ENCODE peak calls at places on chromosome 15, in eight cellular contexts. M is brain microvascular endothelial cell; Y is EH; X is stimulated activated effector memory CD8-positive, alpha-beta T cell treated with anti-CD3 and anti-CD28 coated beads, Interleukin-12 subunit alpha, Interleukin-12 subunit beta, amount 100 ng/mL, for 72 hours; F is sciatic nerve; O is Ammon's horn; R is stimulated activated CD4-positive, alpha-beta T cell treated with anti-CD3 and anti-CD28 coated beads, TNF-alpha, amount 100 ng/mL, for 24 hours; Z is nucleus accumbens. W is an unnamed sample.
A peak's percentile ranks its signal among the peaks of the same experiment; 100 is the strongest.

GRCh38 chr15:85897818-85898717 is 103.3 kb upstream of the KLHL25 start:
- DNase-seq in M (no peak), Y (no peak), X (no peak), F (no peak), O (no peak), R (no peak), Z (no peak), W (no peak)

GRCh38 chr15:95626501-95627361 is 703.8 kb upstream of the NR2F2 start:
- DNase-seq in M (peak; percentile 27), Y (peak; percentile 17), X (no peak), F (no peak), O (no peak), R (no peak), Z (no peak), W (peak; percentile 24)

GRCh38 chr15:68389936-68390790 is 41.8 kb downstream of the ITGA11 start:
- DNase-seq in M (peak; percentile 89), Y (peak; percentile 91), X (no peak), F (peak; percentile 37), O (no peak), R (no peak), Z (no peak), W (peak; percentile 95)

GRCh38 chr15:58962662-58963565 is 24.5 kb upstream of the RNF111 start:
- DNase-seq in M (no peak), Y (peak; percentile 38), X (no peak), F (no peak), O (no peak), R (no peak), Z (no peak), W (no peak)

GRCh38 chr15:74783072-74783807 is 1.4 kb downstream of the CSK start:
- DNase-seq in M (no peak), Y (peak; percentile 54), X (no peak), F (no peak), O (no peak), R (no peak), Z (no peak), W (no peak)

GRCh38 chr15:64527263-64527984 is 67.0 kb downstream of the ZNF609 start:
- DNase-seq in M (peak; percentile 67), Y (peak; percentile 76), X (no peak), F (no peak), O (no peak), R (no peak), Z (no peak), W (peak; percentile 35)

GRCh38 chr15:41789237-41789636 is 15.0 kb downstream of the MAPKBP1 start:
- DNase-seq in M (no peak), Y (no peak), X (no peak), F (no peak), O (no peak), R (no peak), Z (no peak), W (no peak)

GRCh38 chr15:34435658-34436057 is 1.9 kb downstream of the GOLGA8A start:
- DNase-seq in M (no peak), Y (no peak), X (no peak), F (no peak), O (no peak), R (no peak), Z (no peak), W (no peak)

GRCh38 chr15:70826634-70827033 is 27.3 kb downstream of the LARP6 start:
- DNase-seq in M (peak; percentile 60), Y (peak; percentile 91), X (no peak), F (no peak), O (no peak), R (no peak), Z (no peak), W (peak; percentile 72)

GRCh38 chr15:98738689-98739411 is 90.5 kb downstream of the IGF1R start:
- DNase-seq in M (no peak), Y (peak; percentile 12), X (no peak), F (no peak), O (no peak), R (no peak), Z (no peak), W (no peak)

GRCh38 chr15:45099549-45100165 is 14.3 kb downstream of the DUOX2 start:
- DNase-seq in M (no peak), Y (no peak), X (no peak), F (peak; percentile 23), O (no peak), R (no peak), Z (no peak), W (no peak)

W was measured in Daoy.